ENCODE peak calls at places on chromosomes 1 and 21, in seven cellular contexts. E is neuronal stem cell, Q is trophoblast cell, T is IMR-90, H is H9, W is H1, K is mesendoderm. L is an unnamed sample.
A peak's percentile ranks its signal among the peaks of the same experiment; 100 is the strongest.

GRCh38 chr1:29527314-29528004 is 291.1 kb downstream of the PTPRU start:
- DNase-seq in E (no peak), Q (no peak), T (no peak), H (no peak), W (no peak), K (no peak), L (no peak)

GRCh38 chr1:192224386-192224785 is 66.1 kb downstream of the RGS18 start:
- DNase-seq in E (no peak), Q (no peak), T (no peak), H (no peak), W (no peak), K (no peak), L (no peak)

GRCh38 chr21:37367758-37368535 is 1.4 kb downstream of the DYRK1A start:
- DNase-seq in E (no peak), Q (peak; percentile 71), T (peak; percentile 35), H (no peak), W (peak; percentile 61), K (peak; percentile 69), L (peak; percentile 48)

GRCh38 chr1:198556969-198557368 is 16.5 kb upstream of the ATP6V1G3 start:
- DNase-seq in E (no peak), Q (no peak), T (no peak), H (no peak), W (no peak), K (no peak), L (no peak)

GRCh38 chr1:226627050-226627755 is 78.6 kb downstream of the STUM start:
- DNase-seq in E (no peak), Q (no peak), T (no peak), H (no peak), W (no peak), K (no peak), L (no peak)

GRCh38 chr1:175220853-175221547 is 28.4 kb upstream of the KIAA0040 start:
- DNase-seq in E (no peak), Q (no peak), T (no peak), H (no peak), W (peak; percentile 51), K (peak; percentile 37), L (no peak)

GRCh38 chr21:14982336-14982735 is 82.5 kb downstream of the NRIP1 start:
- DNase-seq in E (no peak), Q (peak; percentile 68), T (peak; percentile 57), H (no peak), W (no peak), K (no peak), L (peak; percentile 57)

GRCh38 chr1:235650341-235651169 is 971 bp upstream of the GNG4 start:
- DNase-seq in E (peak; percentile 53), Q (peak; percentile 47), T (no peak), H (peak; percentile 77), W (peak; percentile 87), K (peak; percentile 60), L (no peak)

GRCh38 chr1:943545-944340 is 15.3 kb downstream of the NOC2L start:
- DNase-seq in E (no peak), Q (no peak), T (no peak), H (no peak), W (no peak), K (no peak), L (no peak)

GRCh38 chr1:160567858-160568682 is 11.2 kb downstream of the CD84 start:
- DNase-seq in E (no peak), Q (no peak), T (no peak), H (no peak), W (no peak), K (peak; percentile 36), L (no peak)

GRCh38 chr1:37035828-37036666 is 1.7 kb upstream of the GRIK3 start:
- DNase-seq in E (no peak), Q (peak; percentile 2), T (no peak), H (peak; percentile 85), W (peak; percentile 75), K (peak; percentile 78), L (no peak)

GRCh38 chr1:198830397-198830796 is 191.6 kb downstream of the PTPRC start:
- DNase-seq in E (no peak), Q (no peak), T (no peak), H (no peak), W (no peak), K (no peak), L (no peak)

GRCh38 chr1:48916121-48917069 is 139.7 kb upstream of the BEND5 start:
- DNase-seq in E (peak; percentile 38), Q (peak; percentile 43), T (peak; percentile 2), H (peak; percentile 76), W (peak; percentile 54), K (peak; percentile 91), L (peak; percentile 35)

GRCh38 chr1:109116286-109116685 is 2.4 kb downstream of the ELAPOR1 start:
- DNase-seq in E (no peak), Q (no peak), T (no peak), H (no peak), W (no peak), K (no peak), L (no peak)

GRCh38 chr1:66480162-66480561 is 53.8 kb upstream of the SGIP1 start:
- DNase-seq in E (no peak), Q (no peak), T (no peak), H (no peak), W (no peak), K (no peak), L (no peak)

GRCh38 chr1:37323486-37324377 is 150.6 kb upstream of the ZC3H12A start:
- DNase-seq in E (peak; percentile 58), Q (peak; percentile 60), T (peak; percentile 3), H (peak; percentile 81), W (peak; percentile 87), K (peak; percentile 84), L (no peak)

DNA sequence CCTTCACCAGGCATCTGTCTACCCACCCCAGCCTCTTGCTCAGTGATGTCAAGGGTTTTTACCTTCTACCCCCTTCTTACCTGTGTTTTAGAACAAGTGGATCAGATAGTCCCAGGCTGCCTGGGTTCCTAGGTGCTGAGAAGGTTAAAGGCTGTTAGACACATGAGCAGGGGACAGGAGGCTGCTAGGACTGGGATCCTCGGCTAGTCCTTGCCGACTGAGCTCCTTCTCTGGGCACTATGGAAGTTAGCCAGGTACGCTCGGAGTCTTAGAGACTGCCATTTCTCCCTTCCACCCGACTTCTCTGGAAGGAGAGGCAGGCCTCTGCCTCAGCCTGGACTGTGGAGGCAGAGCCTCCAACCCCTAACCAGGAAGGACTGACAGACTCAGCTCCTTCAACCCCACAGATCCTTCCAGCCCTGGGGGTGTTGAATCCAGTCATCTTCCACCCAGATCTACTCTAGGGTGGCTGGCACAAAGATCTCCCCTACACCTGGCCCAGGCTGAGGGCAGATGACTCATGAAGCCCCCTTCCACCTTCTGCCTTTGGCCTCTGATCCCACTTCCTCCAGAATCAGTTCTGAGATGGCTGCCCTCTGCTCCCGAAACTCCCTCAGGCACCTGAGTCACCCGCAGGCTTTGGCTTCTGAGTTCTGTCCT is at the start of gene DYNLT4:
- DNase-seq in E (no peak), Q (no peak), T (no peak), H (no peak), W (no peak), K (no peak), L (no peak)
- H3K4me1 ChIP-seq in E (peaks cover 40% of the 10 kb centered on the region), Q (peaks cover 64% of the 10 kb centered on the region), T (peaks cover 55% of the 10 kb centered on the region), H (peaks cover 10% of the 10 kb centered on the region), W (peaks cover 37% of the 10 kb centered on the region), K (peaks cover 23% of the 10 kb centered on the region), L (peaks cover 85% of the 10 kb centered on the region)

GRCh38 chr1:243848165-243849088 is 1.6 kb downstream of the AKT3 start:
- DNase-seq in E (no peak), Q (no peak), T (no peak), H (no peak), W (no peak), K (no peak), L (no peak)

GRCh38 chr1:243844186-243844585 is 5.9 kb downstream of the AKT3 start:
- DNase-seq in E (no peak), Q (peak; percentile 65), T (no peak), H (no peak), W (no peak), K (no peak), L (no peak)

GRCh38 chr1:243845888-243846287 is 4.2 kb downstream of the AKT3 start:
- DNase-seq in E (no peak), Q (no peak), T (no peak), H (no peak), W (no peak), K (no peak), L (no peak)

GRCh38 chr1:243849089-243850012 is 692 bp downstream of the AKT3 start:
- DNase-seq in E (peak; percentile 46), Q (peak; percentile 65), T (peak; percentile 71), H (peak; percentile 67), W (peak; percentile 72), K (peak; percentile 85), L (peak; percentile 82)

DNA sequence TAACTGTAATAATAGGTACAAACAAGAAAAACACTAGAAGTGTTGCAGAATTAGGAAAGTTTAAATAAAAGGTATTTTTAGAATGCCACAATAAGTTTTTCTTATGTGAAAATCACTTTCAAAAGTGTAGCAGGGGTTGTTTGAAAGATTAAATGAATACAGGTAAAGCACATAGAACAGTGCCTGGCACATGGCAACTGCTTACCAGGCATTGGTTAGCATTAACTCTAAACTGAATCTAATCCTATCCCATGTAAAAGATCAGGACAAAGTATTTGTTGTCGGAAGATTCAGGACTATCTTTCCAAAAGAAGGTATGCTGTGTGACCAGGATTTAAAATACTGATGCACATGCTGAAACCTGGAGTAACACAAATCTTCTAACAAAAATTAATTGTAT is 3.3 kb downstream of the AKT3 start:
- DNase-seq in E (no peak), Q (no peak), T (no peak), H (no peak), W (no peak), K (no peak), L (no peak)
- H4K8ac ChIP-seq in E (no peak overlapping the region), Q (no peak overlapping the region), T (no peak overlapping the region), H (no peak overlapping the region), W (no peak overlapping the region), K (no peak overlapping the region), L (no peak overlapping the region)

GRCh38 chr1:47433037-47433421 is 4.8 kb upstream of the FOXD2 start:
- DNase-seq in E (no peak), Q (no peak), T (no peak), H (no peak), W (no peak), K (no peak), L (no peak)
- H3K18ac ChIP-seq in E (no peak overlapping the region), Q (no peak overlapping the region), T (no peak overlapping the region), H (no peak overlapping the region), W (no peak overlapping the region), K (no peak overlapping the region), L (no peak overlapping the region)

GRCh38 chr1:213409971-213410370 is 358.9 kb downstream of the RPS6KC1 start:
- DNase-seq in E (no peak), Q (no peak), T (no peak), H (no peak), W (no peak), K (no peak), L (no peak)

GRCh38 chr1:213414346-213414745 is 363.3 kb downstream of the RPS6KC1 start:
- DNase-seq in E (no peak), Q (no peak), T (no peak), H (no peak), W (no peak), K (no peak), L (no peak)

GRCh38 chr1:213414901-213415300 is 363.9 kb downstream of the RPS6KC1 start:
- DNase-seq in E (no peak), Q (no peak), T (no peak), H (no peak), W (no peak), K (no peak), L (no peak)

DNA sequence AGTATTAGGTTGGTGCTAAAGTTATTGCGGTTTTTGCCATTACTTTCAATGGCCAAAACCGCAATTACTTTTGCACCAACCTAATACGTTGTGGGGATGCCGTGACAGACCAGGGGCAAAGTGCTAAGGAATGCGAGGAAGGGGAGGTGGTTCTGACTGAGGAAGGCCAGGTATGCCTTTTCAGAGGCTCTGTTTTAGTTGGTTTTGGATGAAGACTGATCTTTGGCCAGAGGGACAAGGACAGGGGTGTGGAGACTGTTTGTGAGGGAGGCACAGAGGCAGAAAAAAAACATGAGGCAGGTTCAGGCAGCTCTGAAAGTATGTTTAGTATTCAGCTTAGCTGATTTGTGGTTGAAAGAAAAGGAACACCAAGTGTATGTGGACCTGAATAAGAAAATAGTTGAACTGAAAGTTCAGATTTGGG is 358.2 kb downstream of the RPS6KC1 start:
- DNase-seq in E (no peak), Q (no peak), T (no peak), H (no peak), W (no peak), K (no peak), L (no peak)
- H3K4me1 ChIP-seq in E (no peaks in the 10 kb centered on the region), Q (peaks cover 8% of the 10 kb centered on the region), T (no peaks in the 10 kb centered on the region), H (no peaks in the 10 kb centered on the region), W (no peaks in the 10 kb centered on the region), K (no peaks in the 10 kb centered on the region), L (peaks cover 4% of the 10 kb centered on the region)